ENCODE peak calls at places on chromosomes 6 and 20, in four cellular contexts. Y is psoas muscle, T is uterus, R is Caco-2. M is an unnamed sample. For H3K27me3, the result is how much of the 10 kb centered on the place peaks cover.

GRCh38 chr6:154511735-154512097 is 1.2 kb upstream of the CNKSR3 start:
- DNase-seq in T (no peak), Y (no peak), R (no peak), M (no peak)

GRCh38 chr6:33169286-33170175 is 22.7 kb downstream of the COL11A2 start:
- DNase-seq in Y (no peak), R (no peak), T (no peak), M (no peak)

GRCh38 chr6:48765352-48765961 is 654.5 kb upstream of the PTCHD4 start:
- DNase-seq in T (no peak), Y (no peak), R (peak), M (peak)

GRCh38 chr6:132764370-132764769 is 6.7 kb upstream of the VNN2 start:
- DNase-seq in R (no peak), Y (peak), T (peak), M (peak)

GRCh38 chr6:30915591-30915946 is 1.5 kb downstream of the VARS2 start:
- DNase-seq in T (no peak), R (no peak), Y (no peak), M (no peak)

GRCh38 chr6:51466427-51466826 is 621.0 kb downstream of the PKHD1 start:
- DNase-seq in T (no peak), Y (no peak), R (no peak), M (no peak)

GRCh38 chr6:129646617-129647016 is 63.4 kb downstream of the ARHGAP18 start:
- DNase-seq in T (no peak), R (no peak), Y (no peak), M (no peak)

GRCh38 chr20:55135923-55136322 is 660.5 kb downstream of the DOK5 start:
- DNase-seq in T (no peak), R (no peak), Y (no peak), M (no peak)

GRCh38 chr6:34243131-34243771 is 5.6 kb downstream of the SMIM29 start:
- DNase-seq in T (no peak), R (no peak), Y (no peak), M (no peak)

GRCh38 chr6:138537090-138537489 is 37.8 kb upstream of the NHSL1 start:
- DNase-seq in T (no peak), Y (no peak), R (no peak), M (no peak)
- H3K4me3 ChIP-seq in T (no peak), Y (no peak), R (no peak), M (no peak)

GRCh38 chr6:43856005-43856765 is 86.2 kb downstream of the VEGFA start:
- DNase-seq in Y (peak), T (no peak), R (peak), M (no peak)
- TF ChIP-seq CTCF in Y (peak), T (peak), R (peak), M (no peak)

GRCh38 chr20:3670945-3671344 is 7.7 kb upstream of the GFRA4 start:
- DNase-seq in R (no peak), T (no peak), Y (no peak), M (no peak)

GRCh38 chr20:3671986-3672863 is 9.0 kb upstream of the GFRA4 start:
- DNase-seq in T (no peak), R (no peak), Y (no peak), M (no peak)

GRCh38 chr20:3672864-3673550 is 8.8 kb downstream of the ADAM33 start:
- DNase-seq in R (no peak), Y (no peak), T (no peak), M (no peak)

GRCh38 chr20:3669710-3670367 is 6.6 kb upstream of the GFRA4 start:
- DNase-seq in T (no peak), Y (no peak), R (no peak), M (no peak)

DNA sequence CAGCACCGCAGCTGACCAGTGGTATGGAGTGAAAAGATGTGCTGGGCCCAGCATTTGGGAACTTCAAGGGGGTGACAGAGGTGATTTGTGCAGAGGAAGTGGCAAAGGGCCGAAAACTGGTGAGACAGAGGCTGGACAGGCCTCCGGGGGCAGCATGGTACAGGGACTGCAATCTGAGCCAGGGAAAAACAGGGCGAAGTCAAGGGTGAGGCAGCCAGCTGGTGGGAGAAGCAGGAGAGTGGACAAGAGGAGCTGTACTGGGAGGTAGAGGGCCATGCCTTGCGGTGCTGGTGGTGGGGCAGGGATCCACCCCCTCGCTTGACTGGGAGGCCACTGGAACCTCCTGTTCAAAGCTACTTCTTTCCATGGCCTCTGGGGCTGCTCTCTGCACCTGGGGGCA is 7.3 kb upstream of the GFRA4 start:
- DNase-seq in Y (no peak), T (no peak), R (no peak), M (no peak)
- H3K27me3 ChIP-seq in Y (under half), T (under half), R (under half), M (under half)

GRCh38 chr6:17984822-17985660 is 2.4 kb downstream of the KIF13A start:
- DNase-seq in T (no peak), R (no peak), Y (no peak), M (no peak)
- H3K4me3 ChIP-seq in T (peak), R (no peak), Y (peak), M (peak)

DNA sequence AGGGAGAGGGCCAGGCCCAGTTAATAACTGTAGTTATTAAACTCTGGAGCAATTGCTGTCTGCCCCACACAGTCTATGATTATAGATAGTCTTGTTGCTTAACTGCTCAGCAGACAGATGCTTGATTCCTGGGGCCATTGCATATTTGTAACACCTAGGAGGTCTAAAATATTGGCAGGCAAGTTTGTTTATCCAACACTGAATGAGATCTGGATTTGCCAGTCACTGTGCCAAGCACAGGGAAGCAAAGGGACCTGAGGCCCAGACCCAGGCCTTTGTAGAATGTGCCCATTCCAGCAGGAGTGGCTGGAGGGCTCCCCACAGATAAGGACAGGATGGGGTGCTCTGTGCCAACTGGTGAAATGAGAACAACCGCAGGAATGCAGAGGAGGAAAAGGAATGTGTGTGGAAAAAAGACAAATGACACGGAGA is 17.6 kb upstream of the ENTPD6 start:
- DNase-seq in R (no peak), Y (no peak), T (no peak), M (no peak)
- TF ChIP-seq CTCF in R (no peak), Y (no peak), T (no peak), M (no peak)

GRCh38 chr20:49557449-49557848 is 10.5 kb downstream of the PTGIS start:
- DNase-seq in R (no peak), T (no peak), Y (no peak), M (no peak)
- H3K27me3 ChIP-seq in R (under half), T (under half), Y (under half), M (under half)

GRCh38 chr20:34302312-34302722 is 838 bp downstream of the AHCY start:
- DNase-seq in Y (no peak), T (no peak), R (no peak), M (no peak)
- H3K4me3 ChIP-seq in Y (peak), T (peak), R (peak), M (peak)

GRCh38 chr6:84284428-84285033 is 57.1 kb upstream of the CEP162 start:
- DNase-seq in R (no peak), Y (no peak), T (no peak), M (no peak)
- TF ChIP-seq CTCF in R (peak), Y (peak), T (no peak), M (no peak)

GRCh38 chr20:62971211-62971949 is 18.9 kb downstream of the SLC17A9 start:
- DNase-seq in R (no peak), T (no peak), Y (no peak), M (no peak)
- H3K27me3 ChIP-seq in R (under half), T (under half), Y (under half), M (under half)

DNA sequence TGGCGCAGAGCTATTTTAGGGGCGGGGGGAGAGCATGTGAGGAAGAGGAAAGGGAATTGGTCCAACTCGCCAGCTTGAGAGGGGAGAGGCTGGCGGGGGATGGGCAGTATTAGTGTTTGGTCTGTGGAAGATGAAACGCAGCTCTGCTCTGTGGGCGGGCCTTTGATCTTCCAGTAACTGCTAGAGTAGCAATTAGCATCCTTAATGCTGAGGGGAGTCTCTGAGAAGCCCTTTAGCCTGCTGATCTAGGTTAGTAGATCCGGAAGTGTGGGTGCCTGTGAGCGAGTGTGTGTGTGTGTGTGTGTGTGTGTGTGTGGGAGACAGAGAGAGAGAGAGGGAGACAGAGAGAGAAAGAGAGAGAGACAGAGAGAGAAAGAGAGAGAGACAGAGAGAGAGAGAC is 117.2 kb upstream of the BACH2 start:
- DNase-seq in R (no peak), T (no peak), Y (no peak), M (no peak)
- H3K4me3 ChIP-seq in R (no peak), T (peak), Y (peak), M (peak)

M was measured in dorsolateral prefrontal cortex.